ENCODE peak calls at places on chromosomes 12 and 14, in eight cellular contexts. Q, V, W, H, J, Z, U and D are unnamed samples.

GRCh38 chr14:90159688-90160087 is 96.7 kb upstream of the PSMC1 start:
- DNase-seq in W (no peak), V (no peak), Q (no peak), U (no peak), J (no peak), H (no peak), Z (no peak), D (no peak)

GRCh38 chr14:69288001-69288771 is 28.2 kb downstream of the GALNT16 start:
- DNase-seq in V (peak; percentile 41), J (peak; percentile 60), Q (peak; percentile 89), H (peak; percentile 47), W (no peak), U (peak; percentile 34), Z (peak; percentile 75), D (no peak)

GRCh38 chr12:90304231-90304630 is 595.6 kb upstream of the ATP2B1 start:
- DNase-seq in H (no peak), Q (no peak), W (no peak), U (no peak), J (no peak), V (no peak), Z (no peak), D (no peak)

GRCh38 chr14:75514673-75515630 is 7.3 kb upstream of the BATF start:
- DNase-seq in Q (no peak), U (no peak), Z (peak; percentile 9), J (peak; percentile 20), H (no peak), V (peak; percentile 60), W (peak; percentile 59), D (no peak)

GRCh38 chr14:36096090-36096489 is 80.4 kb downstream of the PTCSC3 start:
- DNase-seq in U (no peak), J (no peak), Z (peak; percentile 59), W (no peak), V (no peak), H (peak; percentile 37), Q (no peak), D (no peak)

GRCh38 chr14:90630407-90630806 is 185.8 kb downstream of the TTC7B start:
- DNase-seq in W (no peak), Q (no peak), J (no peak), U (no peak), V (no peak), H (no peak), Z (no peak), D (no peak)

GRCh38 chr12:614727-615060 is 48.6 kb downstream of the NINJ2 start:
- DNase-seq in W (no peak), H (no peak), U (no peak), V (no peak), J (no peak), Z (no peak), Q (no peak), D (no peak)

GRCh38 chr12:39723831-39724230 is 104.2 kb upstream of the ABCD2 start:
- DNase-seq in Q (no peak), U (no peak), Z (peak; percentile 45), H (peak; percentile 68), J (no peak), W (no peak), V (no peak), D (no peak)

GRCh38 chr12:27460471-27460978 is 14.0 kb downstream of the SMCO2 start:
- DNase-seq in U (peak; percentile 61), Z (peak; percentile 56), W (no peak), V (no peak), H (peak; percentile 88), J (no peak), Q (no peak), D (peak; percentile 41)

GRCh38 chr12:80040075-80040738 is 59.1 kb upstream of the OTOGL start:
- DNase-seq in V (no peak), Q (no peak), J (no peak), W (no peak), Z (peak; percentile 92), H (no peak), U (no peak), D (peak; percentile 67)

GRCh38 chr12:125888921-125889320 is 823.7 kb downstream of the AACS start:
- DNase-seq in Q (no peak), H (no peak), W (no peak), J (no peak), V (no peak), U (no peak), Z (peak; percentile 64), D (no peak)

GRCh38 chr12:106101798-106102197 is 37.0 kb downstream of the NUAK1 start:
- DNase-seq in H (no peak), Q (no peak), J (no peak), V (no peak), Z (no peak), U (no peak), W (no peak), D (no peak)

GRCh38 chr12:52581066-52581465 is 7.4 kb upstream of the KRT74 start:
- DNase-seq in W (no peak), U (no peak), V (no peak), H (no peak), J (no peak), Q (peak; percentile 38), Z (no peak), D (no peak)

GRCh38 chr12:114995891-114996290 is 311.9 kb upstream of the TBX3 start:
- DNase-seq in V (no peak), J (no peak), W (no peak), U (no peak), H (peak; percentile 34), Z (peak; percentile 58), Q (no peak), D (peak; percentile 17)

GRCh38 chr12:8065991-8066594 is at the start of gene C3AR1:
- DNase-seq in V (no peak), Q (no peak), W (peak; percentile 68), J (no peak), U (no peak), H (peak; percentile 50), Z (peak; percentile 83), D (peak; percentile 53)

GRCh38 chr14:60651936-60652673 is 2.8 kb upstream of the SIX1 start:
- DNase-seq in U (no peak), V (peak; percentile 71), H (no peak), Q (no peak), W (no peak), J (peak; percentile 60), Z (no peak), D (no peak)

GRCh38 chr14:32332415-32333116 is 3.5 kb downstream of the AKAP6 start:
- DNase-seq in Z (no peak), U (no peak), W (no peak), J (no peak), V (no peak), H (peak; percentile 56), Q (no peak), D (no peak)

GRCh38 chr14:70061108-70061507 is 127.6 kb downstream of the SLC8A3 start:
- DNase-seq in Q (no peak), W (no peak), U (no peak), Z (no peak), J (no peak), H (peak; percentile 56), V (no peak), D (no peak)

GRCh38 chr12:43815416-43815815 is 9.3 kb upstream of the TWF1 start:
- DNase-seq in V (no peak), U (no peak), W (no peak), Q (no peak), Z (no peak), H (no peak), J (no peak), D (no peak)

GRCh38 chr12:124713041-124713435 is 145.6 kb upstream of the NCOR2 start:
- DNase-seq in U (no peak), Z (peak; percentile 68), W (no peak), J (no peak), Q (peak; percentile 88), V (no peak), H (no peak), D (no peak)

GRCh38 chr14:23376477-23377200 is at the start of gene CMTM5:
- DNase-seq in U (no peak), J (peak; percentile 81), Z (no peak), W (no peak), V (peak; percentile 79), Q (peak; percentile 80), H (no peak), D (no peak)

DNA sequence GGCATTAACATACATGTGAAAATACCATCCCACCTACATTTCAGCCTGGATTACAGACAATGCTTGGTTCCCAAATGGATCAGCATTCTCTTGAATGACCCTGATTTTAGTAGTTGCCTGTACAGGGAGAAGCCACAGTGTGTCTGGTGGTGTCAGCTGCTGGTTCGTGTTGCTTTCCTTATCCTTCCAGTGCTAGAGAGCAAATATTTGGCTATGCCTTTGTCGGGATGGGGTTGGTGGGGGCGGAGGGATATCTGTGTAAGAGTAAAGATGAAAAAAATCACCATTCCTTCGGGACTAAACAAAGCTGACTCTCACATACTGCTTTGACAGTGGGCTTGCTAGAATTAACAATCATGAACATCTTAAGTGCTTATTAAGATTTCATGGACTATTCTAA is 96.0 kb downstream of the PTPRR start:
- DNase-seq in Z (no peak), W (no peak), U (no peak), J (no peak), Q (no peak), V (no peak), H (no peak), D (no peak)
- H3K36me3 ChIP-seq in Z (no peaks in the 10 kb centered on the region), W (no peaks in the 10 kb centered on the region), U (no peaks in the 10 kb centered on the region), J (no peaks in the 10 kb centered on the region), Q (no peaks in the 10 kb centered on the region), V (no peaks in the 10 kb centered on the region), H (no peaks in the 10 kb centered on the region), D (no peaks in the 10 kb centered on the region)

GRCh38 chr14:102434647-102435175 is 72.0 kb downstream of the TECPR2 start:
- DNase-seq in H (no peak), Z (no peak), J (no peak), W (no peak), U (no peak), V (no peak), Q (no peak), D (no peak)
- H3K27ac ChIP-seq in H (no peak overlapping the region), Z (no peak overlapping the region), J (no peak overlapping the region), W (no peak overlapping the region), U (no peak overlapping the region), V (no peak overlapping the region), Q (no peak overlapping the region), D (no peak overlapping the region)

GRCh38 chr12:76075448-76075847 is 9.0 kb downstream of the NAP1L1 start:
- DNase-seq in V (no peak), H (no peak), U (no peak), W (no peak), Z (no peak), Q (no peak), J (no peak), D (no peak)
- H3K36me3 ChIP-seq in V (no peaks in the 10 kb centered on the region), H (peaks cover 67% of the 10 kb centered on the region), U (peaks cover 68% of the 10 kb centered on the region), W (peaks cover 7% of the 10 kb centered on the region), Z (peaks cover 3% of the 10 kb centered on the region), Q (no peaks in the 10 kb centered on the region), J (peaks cover 7% of the 10 kb centered on the region), D (peaks cover 12% of the 10 kb centered on the region)

GRCh38 chr14:61694039-61694438 is 1.3 kb upstream of the HIF1A start:
- DNase-seq in U (no peak), Z (no peak), V (no peak), W (no peak), J (no peak), Q (no peak), H (no peak), D (no peak)

GRCh38 chr14:61695695-61696527 is 598 bp downstream of the HIF1A start:
- DNase-seq in Z (peak; percentile 59), W (peak; percentile 41), Q (peak; percentile 80), V (peak; percentile 68), J (peak; percentile 89), U (no peak), H (peak; percentile 57), D (peak; percentile 57)

GRCh38 chr14:61690039-61690438 is 5.3 kb upstream of the HIF1A start:
- DNase-seq in Q (no peak), U (peak; percentile 64), Z (no peak), J (no peak), H (peak; percentile 76), V (no peak), W (no peak), D (no peak)

GRCh38 chr14:61694830-61695694 is at the start of gene HIF1A:
- DNase-seq in Q (peak; percentile 98), J (peak; percentile 99), W (peak; percentile 96), V (peak; percentile 99), U (peak; percentile 98), Z (peak; percentile 99), H (peak; percentile 100), D (peak; percentile 96)

GRCh38 chr14:61690982-61691381 is 4.3 kb upstream of the HIF1A start:
- DNase-seq in V (no peak), J (no peak), Z (no peak), W (no peak), U (no peak), H (no peak), Q (no peak), D (no peak)
- H3K27ac ChIP-seq in V (peak overlapping the region; percentile 30), J (peak overlapping the region; percentile 61), Z (no peak overlapping the region), W (no peak overlapping the region), U (no peak overlapping the region), H (no peak overlapping the region), Q (no peak overlapping the region), D (no peak overlapping the region)